ENCODE peak calls at places on chromosome 18, in six cellular contexts. One of them, this sample, is unnamed.

GRCh38 chr18:30381826-30382225 is 660.7 kb downstream of the DSC3 start:
- DNase-seq in neuronal stem cell: no peak
- DNase-seq in IMR-90: no peak
- DNase-seq in H9: no peak
- DNase-seq in trophoblast cell: no peak
- DNase-seq in H1: no peak
- DNase-seq in this sample: no peak

GRCh38 chr18:77366725-77367641 is 117.3 kb downstream of the GALR1 start:
- DNase-seq in neuronal stem cell: no peak
- DNase-seq in IMR-90: no peak
- DNase-seq in H9: no peak
- DNase-seq in trophoblast cell: no peak
- DNase-seq in H1: no peak
- DNase-seq in this sample: no peak

GRCh38 chr18:67519582-67519981 is 3.1 kb upstream of the DSEL start:
- DNase-seq in neuronal stem cell: no peak
- DNase-seq in IMR-90: peak; percentile 94
- DNase-seq in H9: no peak
- DNase-seq in trophoblast cell: no peak
- DNase-seq in H1: no peak
- DNase-seq in this sample: peak; percentile 79

GRCh38 chr18:55421612-55422381 is 166.2 kb downstream of the TCF4 start:
- DNase-seq in neuronal stem cell: no peak
- DNase-seq in IMR-90: no peak
- DNase-seq in H9: no peak
- DNase-seq in trophoblast cell: no peak
- DNase-seq in H1: no peak
- DNase-seq in this sample: peak; percentile 17

GRCh38 chr18:22324191-22325131 is 93.3 kb downstream of the CTAGE1 start:
- DNase-seq in neuronal stem cell: peak; percentile 46
- DNase-seq in IMR-90: no peak
- DNase-seq in H9: peak; percentile 72
- DNase-seq in trophoblast cell: no peak
- DNase-seq in H1: peak; percentile 67
- DNase-seq in this sample: peak; percentile 56

GRCh38 chr18:43847164-43848091 is 570.1 kb upstream of the SYT4 start:
- DNase-seq in neuronal stem cell: no peak
- DNase-seq in IMR-90: peak; percentile 22
- DNase-seq in H9: no peak
- DNase-seq in trophoblast cell: no peak
- DNase-seq in H1: no peak
- DNase-seq in this sample: peak; percentile 61

GRCh38 chr18:79952996-79953559 is 1.6 kb upstream of the SLC66A2 start:
- DNase-seq in neuronal stem cell: no peak
- DNase-seq in IMR-90: no peak
- DNase-seq in H9: peak; percentile 65
- DNase-seq in trophoblast cell: no peak
- DNase-seq in H1: peak; percentile 73
- DNase-seq in this sample: peak; percentile 18

GRCh38 chr18:76610933-76611749 is 116.1 kb upstream of the ZNF516 start:
- DNase-seq in neuronal stem cell: no peak
- DNase-seq in IMR-90: peak; percentile 61
- DNase-seq in H9: no peak
- DNase-seq in trophoblast cell: no peak
- DNase-seq in H1: no peak
- DNase-seq in this sample: peak; percentile 12

GRCh38 chr18:32769242-32770180 is 3.3 kb downstream of the KLHL14 start:
- DNase-seq in neuronal stem cell: no peak
- DNase-seq in IMR-90: no peak
- DNase-seq in H9: peak; percentile 70
- DNase-seq in trophoblast cell: peak; percentile 35
- DNase-seq in H1: peak; percentile 75
- DNase-seq in this sample: peak; percentile 33

GRCh38 chr18:63346031-63346430 is 21.0 kb downstream of the KDSR start:
- DNase-seq in neuronal stem cell: no peak
- DNase-seq in IMR-90: no peak
- DNase-seq in H9: no peak
- DNase-seq in trophoblast cell: no peak
- DNase-seq in H1: no peak
- DNase-seq in this sample: no peak

GRCh38 chr18:5444847-5445246 is 99.0 kb downstream of the EPB41L3 start:
- DNase-seq in neuronal stem cell: no peak
- DNase-seq in IMR-90: no peak
- DNase-seq in H9: no peak
- DNase-seq in trophoblast cell: no peak
- DNase-seq in H1: no peak
- DNase-seq in this sample: no peak

GRCh38 chr18:38077219-38077618 is 511.6 kb upstream of the CELF4 start:
- DNase-seq in neuronal stem cell: peak; percentile 11
- DNase-seq in IMR-90: no peak
- DNase-seq in H9: no peak
- DNase-seq in trophoblast cell: no peak
- DNase-seq in H1: no peak
- DNase-seq in this sample: peak; percentile 10
- H3K14ac ChIP-seq in neuronal stem cell: no peak overlapping the region
- H3K14ac ChIP-seq in IMR-90: no peak overlapping the region
- H3K14ac ChIP-seq in H9: no peak overlapping the region
- H3K14ac ChIP-seq in trophoblast cell: no peak overlapping the region
- H3K14ac ChIP-seq in H1: no peak overlapping the region
- H3K14ac ChIP-seq in this sample: no peak overlapping the region

GRCh38 chr18:38940475-38940862 is 1374.9 kb upstream of the CELF4 start:
- DNase-seq in neuronal stem cell: no peak
- DNase-seq in IMR-90: no peak
- DNase-seq in H9: no peak
- DNase-seq in trophoblast cell: no peak
- DNase-seq in H1: no peak
- DNase-seq in this sample: no peak
- H3K27ac ChIP-seq in neuronal stem cell: no peak overlapping the region
- H3K27ac ChIP-seq in IMR-90: no peak overlapping the region
- H3K27ac ChIP-seq in H9: no peak overlapping the region
- H3K27ac ChIP-seq in trophoblast cell: no peak overlapping the region
- H3K27ac ChIP-seq in H1: no peak overlapping the region
- H3K27ac ChIP-seq in this sample: no peak overlapping the region

GRCh38 chr18:65459741-65460140 is 291.1 kb upstream of the CDH7 start:
- DNase-seq in neuronal stem cell: no peak
- DNase-seq in IMR-90: no peak
- DNase-seq in H9: no peak
- DNase-seq in trophoblast cell: no peak
- DNase-seq in H1: no peak
- DNase-seq in this sample: no peak

GRCh38 chr18:65458871-65459270 is 291.9 kb upstream of the CDH7 start:
- DNase-seq in neuronal stem cell: no peak
- DNase-seq in IMR-90: no peak
- DNase-seq in H9: no peak
- DNase-seq in trophoblast cell: no peak
- DNase-seq in H1: no peak
- DNase-seq in this sample: no peak
- H2AK5ac ChIP-seq in neuronal stem cell: no peak overlapping the region
- H2AK5ac ChIP-seq in IMR-90: no peak overlapping the region
- H2AK5ac ChIP-seq in H9: no peak overlapping the region
- H2AK5ac ChIP-seq in trophoblast cell: no peak overlapping the region
- H2AK5ac ChIP-seq in H1: no peak overlapping the region
- H2AK5ac ChIP-seq in this sample: no peak overlapping the region

GRCh38 chr18:46199515-46200147 is 95.4 kb downstream of the HAUS1 start:
- DNase-seq in neuronal stem cell: no peak
- DNase-seq in IMR-90: peak; percentile 86
- DNase-seq in H9: no peak
- DNase-seq in trophoblast cell: peak; percentile 66
- DNase-seq in H1: no peak
- DNase-seq in this sample: peak; percentile 75

GRCh38 chr18:46196627-46197243 is 92.5 kb downstream of the HAUS1 start:
- DNase-seq in neuronal stem cell: no peak
- DNase-seq in IMR-90: peak; percentile 36
- DNase-seq in H9: no peak
- DNase-seq in trophoblast cell: peak; percentile 52
- DNase-seq in H1: no peak
- DNase-seq in this sample: peak; percentile 44
- H3K14ac ChIP-seq in neuronal stem cell: no peak overlapping the region
- H3K14ac ChIP-seq in IMR-90: no peak overlapping the region
- H3K14ac ChIP-seq in H9: no peak overlapping the region
- H3K14ac ChIP-seq in trophoblast cell: no peak overlapping the region
- H3K14ac ChIP-seq in H1: no peak overlapping the region
- H3K14ac ChIP-seq in this sample: no peak overlapping the region

GRCh38 chr18:35732134-35732533 is 150.6 kb downstream of the GALNT1 start:
- DNase-seq in neuronal stem cell: no peak
- DNase-seq in IMR-90: no peak
- DNase-seq in H9: no peak
- DNase-seq in trophoblast cell: no peak
- DNase-seq in H1: no peak
- DNase-seq in this sample: no peak
- H3K27ac ChIP-seq in neuronal stem cell: no peak overlapping the region
- H3K27ac ChIP-seq in IMR-90: no peak overlapping the region
- H3K27ac ChIP-seq in H9: no peak overlapping the region
- H3K27ac ChIP-seq in trophoblast cell: no peak overlapping the region
- H3K27ac ChIP-seq in H1: no peak overlapping the region
- H3K27ac ChIP-seq in this sample: no peak overlapping the region

DNA sequence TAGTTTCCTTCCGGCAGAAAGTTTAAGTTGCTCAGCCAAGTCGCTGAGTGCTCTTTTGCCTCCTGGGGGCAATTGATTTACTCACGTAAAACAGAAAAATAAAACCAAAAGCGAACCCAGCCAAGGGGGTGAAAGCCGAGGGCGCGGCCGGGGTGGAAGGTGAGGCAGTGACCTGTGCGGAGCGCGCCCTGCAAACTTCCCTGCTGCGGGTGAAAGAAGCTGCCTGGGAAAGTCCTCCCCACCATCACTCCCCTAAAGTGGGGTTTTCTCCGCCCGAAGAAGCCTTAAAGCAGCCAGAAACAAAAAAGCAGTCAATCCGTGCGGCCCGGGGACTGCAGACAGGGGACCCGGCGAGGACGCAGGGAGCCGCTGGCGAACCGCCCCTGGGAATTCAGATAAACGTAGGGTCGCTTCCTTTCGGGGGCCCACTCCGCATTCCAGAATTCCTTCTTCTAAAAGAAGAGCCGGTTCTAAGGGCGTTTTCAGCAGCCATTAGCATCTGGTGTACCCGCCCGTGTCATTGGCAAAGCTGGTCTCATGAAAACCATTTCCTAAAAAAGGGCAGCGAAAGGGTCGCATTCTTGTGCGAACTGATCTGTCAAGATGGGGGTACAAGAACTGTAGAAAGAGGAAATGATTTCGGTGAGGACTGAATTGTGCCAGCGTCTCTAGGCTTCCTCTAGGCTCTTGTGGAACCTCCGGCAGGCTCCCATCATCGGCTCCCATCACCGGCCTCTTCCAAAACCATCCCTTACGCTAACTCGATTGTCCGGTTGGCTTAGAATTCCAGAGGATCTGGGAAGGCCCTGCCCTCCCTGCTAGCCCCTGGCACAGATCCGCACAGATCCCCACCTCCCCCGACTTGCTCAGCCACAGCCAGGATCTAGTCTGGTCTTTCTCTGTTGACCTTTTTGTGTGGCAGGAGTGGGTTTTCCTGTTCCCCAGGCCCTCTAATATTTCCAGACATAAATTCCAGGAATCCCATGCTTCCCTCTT is 1.1 kb downstream of the RAB31 start:
- DNase-seq in neuronal stem cell: no peak
- DNase-seq in IMR-90: no peak
- DNase-seq in H9: peak; percentile 54
- DNase-seq in trophoblast cell: peak; percentile 92
- DNase-seq in H1: no peak
- DNase-seq in this sample: peak; percentile 48
- H2AK5ac ChIP-seq in neuronal stem cell: no peak overlapping the region
- H2AK5ac ChIP-seq in IMR-90: peak overlapping the region; percentile 59
- H2AK5ac ChIP-seq in H9: no peak overlapping the region
- H2AK5ac ChIP-seq in trophoblast cell: peak overlapping the region; percentile 58
- H2AK5ac ChIP-seq in H1: no peak overlapping the region
- H2AK5ac ChIP-seq in this sample: no peak overlapping the region

DNA sequence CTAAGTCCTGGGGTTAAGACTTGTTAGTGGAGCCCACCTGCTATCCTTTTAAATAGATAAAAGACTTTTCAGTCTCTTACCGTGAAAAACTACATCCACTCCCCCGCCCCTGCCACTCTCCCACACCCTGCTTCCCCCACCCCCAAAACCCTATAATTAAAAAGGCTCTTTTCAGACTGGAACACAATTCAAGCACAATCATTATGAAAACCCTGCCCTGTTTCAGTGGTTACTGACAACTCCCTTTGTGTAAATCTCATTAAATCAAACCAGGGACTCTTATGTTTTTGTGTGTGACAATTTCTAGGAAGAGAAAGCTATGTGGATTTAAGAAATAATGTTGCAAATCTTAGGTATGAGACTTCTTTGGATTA is 21.0 kb upstream of the ZNF532 start:
- DNase-seq in neuronal stem cell: no peak
- DNase-seq in IMR-90: no peak
- DNase-seq in H9: no peak
- DNase-seq in trophoblast cell: no peak
- DNase-seq in H1: no peak
- DNase-seq in this sample: no peak
- H3K14ac ChIP-seq in neuronal stem cell: no peak overlapping the region
- H3K14ac ChIP-seq in IMR-90: no peak overlapping the region
- H3K14ac ChIP-seq in H9: no peak overlapping the region
- H3K14ac ChIP-seq in trophoblast cell: no peak overlapping the region
- H3K14ac ChIP-seq in H1: no peak overlapping the region
- H3K14ac ChIP-seq in this sample: no peak overlapping the region

GRCh38 chr18:26689226-26689913 is 141.0 kb upstream of the KCTD1 start:
- DNase-seq in neuronal stem cell: no peak
- DNase-seq in IMR-90: no peak
- DNase-seq in H9: no peak
- DNase-seq in trophoblast cell: peak; percentile 2
- DNase-seq in H1: no peak
- DNase-seq in this sample: no peak
- H3K27ac ChIP-seq in neuronal stem cell: no peak overlapping the region
- H3K27ac ChIP-seq in IMR-90: no peak overlapping the region
- H3K27ac ChIP-seq in H9: no peak overlapping the region
- H3K27ac ChIP-seq in trophoblast cell: no peak overlapping the region
- H3K27ac ChIP-seq in H1: no peak overlapping the region
- H3K27ac ChIP-seq in this sample: no peak overlapping the region

DNA sequence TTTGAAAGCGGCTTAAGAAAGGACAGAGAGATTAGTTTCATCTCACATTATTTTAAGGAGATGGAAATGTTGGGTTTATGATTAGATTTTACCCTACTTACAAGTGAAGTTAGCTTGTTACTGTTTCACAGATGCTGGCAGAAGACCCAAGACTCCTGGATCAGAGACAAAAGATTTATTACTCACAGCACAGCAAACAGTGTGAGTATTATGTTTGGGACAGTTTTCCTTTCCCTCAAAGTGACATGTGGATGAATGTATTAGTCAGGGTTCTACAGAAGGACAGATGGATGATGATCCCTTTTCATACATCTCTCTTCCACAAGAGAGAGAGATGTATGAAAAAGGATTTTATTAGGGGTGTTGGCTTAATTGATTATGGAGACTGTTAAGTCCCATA is 281.8 kb upstream of the CDH2 start:
- DNase-seq in neuronal stem cell: no peak
- DNase-seq in IMR-90: no peak
- DNase-seq in H9: no peak
- DNase-seq in trophoblast cell: no peak
- DNase-seq in H1: no peak
- DNase-seq in this sample: no peak
- H2AK5ac ChIP-seq in neuronal stem cell: no peak overlapping the region
- H2AK5ac ChIP-seq in IMR-90: no peak overlapping the region
- H2AK5ac ChIP-seq in H9: no peak overlapping the region
- H2AK5ac ChIP-seq in trophoblast cell: no peak overlapping the region
- H2AK5ac ChIP-seq in H1: no peak overlapping the region
- H2AK5ac ChIP-seq in this sample: no peak overlapping the region

GRCh38 chr18:23798249-23798648 is 109.0 kb downstream of the LAMA3 start:
- DNase-seq in neuronal stem cell: no peak
- DNase-seq in IMR-90: no peak
- DNase-seq in H9: no peak
- DNase-seq in trophoblast cell: no peak
- DNase-seq in H1: no peak
- DNase-seq in this sample: no peak
- H3K14ac ChIP-seq in neuronal stem cell: no peak overlapping the region
- H3K14ac ChIP-seq in IMR-90: no peak overlapping the region
- H3K14ac ChIP-seq in H9: no peak overlapping the region
- H3K14ac ChIP-seq in trophoblast cell: no peak overlapping the region
- H3K14ac ChIP-seq in H1: no peak overlapping the region
- H3K14ac ChIP-seq in this sample: no peak overlapping the region